ENCODE peak calls at places on chromosomes 3 and 15, in eight cellular contexts. V is brain microvascular endothelial cell; B is GM10248; Y is smooth muscle cell of the brain vasculature; Z is glomerular endothelial cell; M is M059J; R is cerebellar cortex; X is activated T-cell treated with anti-CD3 and anti-CD28 coated beads, Interleukin-2, amount 50 U/mL, for 72 hours. P is an unnamed sample.

GRCh38 chr3:125379483-125379882 is 4.4 kb upstream of the ZNF148 start:
- DNase-seq in V (no peak), B (no peak), Y (no peak), Z (no peak), M (no peak), R (no peak), X (no peak), P (no peak)

GRCh38 chr15:100224206-100225185 is 117.3 kb downstream of the ADAMTS17 start:
- DNase-seq in V (no peak), B (no peak), Y (no peak), Z (no peak), M (peak), R (no peak), X (no peak), P (no peak)

GRCh38 chr3:158573714-158574113 is 2.7 kb downstream of the MLF1 start:
- DNase-seq in V (no peak), B (no peak), Y (no peak), Z (no peak), M (peak), R (peak), X (no peak), P (no peak)

GRCh38 chr3:149375164-149375823 is 2.2 kb downstream of the TM4SF1 start:
- DNase-seq in V (peak), B (no peak), Y (no peak), Z (no peak), M (peak), R (peak), X (no peak), P (no peak)

GRCh38 chr3:15682766-15683165 is 81.2 kb downstream of the BTD start:
- DNase-seq in V (no peak), B (no peak), Y (no peak), Z (no peak), M (no peak), R (peak), X (no peak), P (no peak)

GRCh38 chr3:39150803-39151631 is 2.4 kb downstream of the CSRNP1 start:
- DNase-seq in V (peak), B (no peak), Y (peak), Z (peak), M (peak), R (peak), X (peak), P (peak)

GRCh38 chr3:15180042-15180611 is 25.9 kb upstream of the CAPN7 start:
- DNase-seq in V (no peak), B (peak), Y (no peak), Z (no peak), M (no peak), R (no peak), X (no peak), P (no peak)

GRCh38 chr3:46693897-46694235 is 387 bp upstream of the ALS2CL start:
- DNase-seq in V (no peak), B (no peak), Y (no peak), Z (no peak), M (no peak), R (no peak), X (peak), P (no peak)

P was measured in AML-193.